ENCODE peak calls at places on chromosomes 1 and 21, in eight cellular contexts. N, Y, F, J, O, I, W and Q are unnamed samples.

GRCh38 chr1:25873120-25873519 is 2.4 kb downstream of the PAQR7 start:
- DNase-seq in Y (no peak), I (peak), J (no peak), W (no peak), O (no peak), F (no peak), N (no peak), Q (no peak)

GRCh38 chr1:160639652-160640051 is 7.2 kb downstream of the SLAMF1 start:
- DNase-seq in N (no peak), I (no peak), J (no peak), Y (no peak), O (no peak), F (peak), W (no peak), Q (no peak)

GRCh38 chr1:47679301-47679751 is 241.5 kb downstream of the FOXD2 start:
- DNase-seq in J (no peak), W (no peak), O (no peak), F (no peak), Y (no peak), N (no peak), I (peak), Q (no peak)

GRCh38 chr1:161098161-161099068 is at the start of gene KLHDC9:
- DNase-seq in J (peak), F (peak), W (peak), O (peak), I (peak), N (peak), Y (peak), Q (peak)

GRCh38 chr1:157363660-157364140 is 188.6 kb downstream of the FCRL5 start:
- DNase-seq in Y (no peak), F (peak), N (peak), J (peak), W (no peak), I (peak), O (peak), Q (peak)

GRCh38 chr21:41482321-41482720 is 25.6 kb downstream of the TMPRSS2 start:
- DNase-seq in F (no peak), O (no peak), J (peak), Y (no peak), I (peak), N (no peak), W (no peak), Q (no peak)

GRCh38 chr1:243345205-243345604 is 89.4 kb downstream of the SDCCAG8 start:
- DNase-seq in I (peak), W (no peak), J (no peak), O (peak), N (no peak), Y (no peak), F (peak), Q (peak)

GRCh38 chr1:107264561-107264960 is 123.7 kb downstream of the NTNG1 start:
- DNase-seq in N (no peak), W (no peak), Y (no peak), O (no peak), F (peak), J (peak), I (peak), Q (no peak)

GRCh38 chr1:245316791-245317190 is 162.0 kb downstream of the KIF26B start:
- DNase-seq in F (no peak), O (no peak), Y (no peak), W (no peak), N (no peak), J (no peak), I (no peak), Q (no peak)

GRCh38 chr1:151311589-151312331 is 15.5 kb downstream of the PI4KB start:
- DNase-seq in W (peak), F (peak), J (peak), I (peak), O (no peak), Y (peak), N (no peak), Q (peak)

GRCh38 chr21:34888569-34889286 is 160.4 kb downstream of the RUNX1 start:
- DNase-seq in Y (peak), J (peak), F (peak), N (peak), W (peak), O (peak), I (peak), Q (peak)

GRCh38 chr1:232057217-232057895 is 430.8 kb downstream of the DISC1 start:
- DNase-seq in I (no peak), O (no peak), J (no peak), N (no peak), W (no peak), F (no peak), Y (no peak), Q (no peak)

GRCh38 chr1:87902830-87903614 is 574.3 kb downstream of the LMO4 start:
- DNase-seq in O (no peak), I (peak), J (peak), W (no peak), F (peak), Y (no peak), N (no peak), Q (peak)

GRCh38 chr1:10909697-10910489 is 102.6 kb upstream of the TARDBP start:
- DNase-seq in Y (no peak), I (peak), W (peak), F (peak), O (no peak), N (peak), J (no peak), Q (peak)

GRCh38 chr1:88801575-88802208 is 89.7 kb downstream of the GTF2B start:
- DNase-seq in I (no peak), W (no peak), O (no peak), N (no peak), J (peak), F (peak), Y (no peak), Q (peak)

GRCh38 chr1:202133016-202133415 is 10.3 kb downstream of the GPR37L1 start:
- DNase-seq in O (no peak), Y (no peak), F (no peak), N (no peak), I (no peak), W (no peak), J (no peak), Q (no peak)

GRCh38 chr1:43373034-43373940 is 5.5 kb upstream of the ELOVL1 start:
- DNase-seq in F (peak), W (no peak), J (peak), N (no peak), Y (no peak), O (no peak), I (peak), Q (no peak)

GRCh38 chr1:225318706-225319575 is 108.9 kb downstream of the LBR start:
- DNase-seq in Y (no peak), N (peak), J (peak), O (peak), I (peak), F (peak), W (no peak), Q (peak)

GRCh38 chr1:74583365-74583764 is 71.0 kb upstream of the LRRC53 start:
- DNase-seq in I (no peak), Y (no peak), N (no peak), O (no peak), F (no peak), W (no peak), J (no peak), Q (no peak)

GRCh38 chr1:116737855-116738318 is 16.3 kb upstream of the CD2 start:
- DNase-seq in W (no peak), Y (no peak), F (no peak), N (no peak), I (no peak), J (no peak), O (no peak), Q (no peak)